ENCODE peak calls at places on chromosomes 16 and 17, in six cellular contexts. Z is breast epithelium; M is pancreas; D is psoas muscle; G is CD8-positive, alpha-beta memory T cell; R is body of pancreas. J is an unnamed sample.

GRCh38 chr16:48384982-48385271 is 286 bp downstream of the SIAH1 start:
- DNase-seq in Z (no peak), M (no peak), D (no peak), G (no peak), R (no peak), J (no peak)

GRCh38 chr17:29622337-29623282 is at the start of gene CORO6:
- DNase-seq in Z (no peak), M (no peak), D (peak; percentile 90), G (peak; percentile 51), R (peak; percentile 43), J (peak; percentile 97)

GRCh38 chr16:48157794-48158193 is 2.0 kb upstream of the ABCC12 start:
- DNase-seq in Z (no peak), M (no peak), D (no peak), G (no peak), R (no peak), J (no peak)

GRCh38 chr16:31491778-31492418 is 9.0 kb downstream of the SLC5A2 start:
- DNase-seq in Z (no peak), M (no peak), D (no peak), G (no peak), R (no peak), J (no peak)

GRCh38 chr17:40529991-40530390 is 28.6 kb upstream of the TNS4 start:
- DNase-seq in Z (no peak), M (no peak), D (no peak), G (no peak), R (no peak), J (peak; percentile 15)

GRCh38 chr16:54171855-54172537 is 114.6 kb downstream of the IRX3 start:
- DNase-seq in Z (no peak), M (peak; percentile 35), D (no peak), G (no peak), R (peak; percentile 41), J (peak; percentile 63)

GRCh38 chr16:8855051-8855786 is 13.6 kb downstream of the CARHSP1 start:
- DNase-seq in Z (no peak), M (no peak), D (no peak), G (no peak), R (no peak), J (no peak)

GRCh38 chr16:67397812-67398545 is 4.7 kb upstream of the TPPP3 start:
- DNase-seq in Z (no peak), M (no peak), D (peak; percentile 45), G (no peak), R (no peak), J (peak; percentile 48)

GRCh38 chr17:18981642-18982424 is 22.7 kb downstream of the FAM83G start:
- DNase-seq in Z (no peak), M (peak; percentile 51), D (no peak), G (no peak), R (peak; percentile 64), J (peak; percentile 75)

GRCh38 chr16:85082553-85083050 is 29.7 kb downstream of the CIBAR2 start:
- DNase-seq in Z (no peak), M (no peak), D (peak; percentile 67), G (no peak), R (no peak), J (peak; percentile 75)

GRCh38 chr17:68328676-68329075 is 37.4 kb downstream of the ARSG start:
- DNase-seq in Z (peak; percentile 47), M (no peak), D (no peak), G (no peak), R (no peak), J (no peak)

GRCh38 chr17:22272363-22273146 is 580.2 kb downstream of the KCNJ18 start:
- DNase-seq in Z (no peak), M (no peak), D (no peak), G (no peak), R (no peak), J (no peak)

GRCh38 chr17:16447676-16448075 is 32.3 kb downstream of the TRPV2 start:
- DNase-seq in Z (no peak), M (no peak), D (no peak), G (no peak), R (no peak), J (no peak)

GRCh38 chr17:83128306-83129240 is 49.2 kb downstream of the METRNL start:
- DNase-seq in Z (no peak), M (no peak), D (peak; percentile 42), G (no peak), R (no peak), J (peak; percentile 45)

GRCh38 chr17:44084131-44084538 is 13.6 kb downstream of the G6PC3 start:
- DNase-seq in Z (no peak), M (no peak), D (no peak), G (no peak), R (no peak), J (peak; percentile 90)

DNA sequence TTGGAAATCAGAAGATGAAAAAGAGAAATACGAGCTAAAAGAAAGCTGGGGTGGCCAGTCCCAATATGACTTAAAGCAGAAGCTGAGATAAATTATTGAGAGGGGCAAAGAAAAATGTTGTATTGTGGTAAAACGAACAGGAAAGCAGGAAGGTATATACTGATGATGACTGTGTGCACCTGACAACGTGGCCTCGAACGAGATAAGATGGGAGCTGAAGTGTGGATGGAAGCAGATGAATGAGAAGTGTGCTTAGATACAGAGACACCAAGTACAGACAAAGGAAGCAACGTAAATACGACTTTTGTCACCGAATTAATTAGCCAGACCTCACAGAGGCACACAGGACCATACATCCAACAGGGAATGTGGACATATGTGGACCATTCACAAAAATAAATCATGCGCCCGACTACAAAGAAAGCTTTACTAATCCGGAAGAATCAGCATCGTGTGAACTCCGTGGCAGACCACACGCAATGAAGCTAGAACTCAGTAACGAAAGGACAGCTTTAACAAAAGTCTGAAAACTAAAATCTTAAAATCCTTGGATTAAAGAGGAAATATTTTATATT is 218.7 kb downstream of the RPTOR start:
- DNase-seq in Z (no peak), M (no peak), D (no peak), G (no peak), R (no peak), J (no peak)
- H3K4me1 ChIP-seq in Z (no peaks in the 10 kb centered on the region), M (no peaks in the 10 kb centered on the region), D (no peaks in the 10 kb centered on the region), G (peaks cover 65% of the 10 kb centered on the region), R (no peaks in the 10 kb centered on the region), J (no peaks in the 10 kb centered on the region)

GRCh38 chr16:27322858-27323780 is 9.3 kb downstream of the IL4R start:
- DNase-seq in Z (peak; percentile 92), M (peak; percentile 53), D (no peak), G (no peak), R (peak; percentile 54), J (peak; percentile 35)
- H3K27ac ChIP-seq in Z (peak overlapping the region; percentile 98), M (peak overlapping the region; percentile 63), D (no peak overlapping the region), G (no peak overlapping the region), R (peak overlapping the region; percentile 91), J (no peak overlapping the region)

GRCh38 chr16:29814592-29814991 is 1.4 kb upstream of the PAGR1 start:
- DNase-seq in Z (no peak), M (no peak), D (no peak), G (no peak), R (no peak), J (no peak)

GRCh38 chr16:29811170-29811895 is 660 bp upstream of the PRRT2 start:
- DNase-seq in Z (peak; percentile 96), M (peak; percentile 98), D (peak; percentile 98), G (peak; percentile 65), R (peak; percentile 96), J (peak; percentile 98)

GRCh38 chr16:29813644-29814562 is 1.9 kb downstream of the PRRT2 start:
- DNase-seq in Z (no peak), M (no peak), D (no peak), G (no peak), R (no peak), J (no peak)

GRCh38 chr16:29811896-29812665 is at the start of gene PRRT2:
- DNase-seq in Z (no peak), M (peak; percentile 64), D (peak; percentile 77), G (no peak), R (peak; percentile 44), J (peak; percentile 87)

DNA sequence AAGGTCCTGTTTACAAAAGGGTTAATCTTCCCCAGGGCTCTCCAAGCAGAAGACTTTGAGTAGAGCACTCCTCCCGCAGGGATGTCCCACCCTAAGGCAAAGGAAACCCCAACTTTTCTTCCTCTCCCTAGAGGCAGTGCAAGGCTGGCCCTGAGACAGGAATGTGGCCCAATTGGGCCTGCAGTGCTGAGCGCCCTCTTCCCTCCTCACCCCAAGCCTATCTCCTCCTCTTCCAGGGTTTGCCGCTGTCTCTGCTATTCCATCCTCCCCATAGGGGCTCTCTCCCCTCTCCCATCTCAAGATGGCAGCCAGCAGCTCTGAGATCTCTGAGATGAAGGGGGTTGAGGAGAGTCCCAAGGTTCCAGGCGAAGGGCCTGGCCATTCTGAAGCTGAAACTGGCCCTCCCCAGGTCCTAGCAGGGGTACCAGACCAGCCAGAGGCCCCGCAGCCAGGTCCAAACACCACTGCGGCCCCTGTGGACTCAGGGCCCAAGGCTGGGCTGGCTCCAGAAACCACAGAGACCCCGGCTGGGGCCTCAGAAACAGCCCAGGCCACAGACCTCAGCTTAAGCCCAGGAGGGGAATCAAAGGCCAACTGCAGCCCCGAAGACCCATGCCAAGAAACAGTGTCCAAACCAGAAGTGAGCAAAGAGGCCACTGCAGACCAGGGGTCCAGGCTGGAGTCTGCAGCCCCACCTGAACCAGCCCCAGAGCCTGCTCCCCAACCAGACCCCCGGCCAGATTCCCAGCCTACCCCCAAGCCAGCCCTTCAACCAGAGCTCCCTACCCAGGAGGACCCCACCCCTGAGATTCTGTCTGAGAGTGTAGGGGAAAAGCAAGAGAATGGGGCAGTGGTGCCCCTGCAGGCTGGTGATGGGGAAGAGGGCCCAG is 1.0 kb downstream of the PRRT2 start:
- DNase-seq in Z (no peak), M (no peak), D (no peak), G (no peak), R (no peak), J (no peak)
- H3K4me1 ChIP-seq in Z (peaks cover 22% of the 10 kb centered on the region), M (peaks cover 4% of the 10 kb centered on the region), D (peaks cover 49% of the 10 kb centered on the region), G (peaks cover 60% of the 10 kb centered on the region), R (peaks cover 65% of the 10 kb centered on the region), J (peaks cover 23% of the 10 kb centered on the region)

GRCh38 chr16:13992322-13992721 is 72.4 kb downstream of the ERCC4 start:
- DNase-seq in Z (no peak), M (no peak), D (no peak), G (no peak), R (no peak), J (no peak)

GRCh38 chr16:13995194-13995593 is 75.2 kb downstream of the ERCC4 start:
- DNase-seq in Z (no peak), M (no peak), D (no peak), G (no peak), R (no peak), J (no peak)

GRCh38 chr16:13996778-13997288 is 74.3 kb upstream of the MRTFB start:
- DNase-seq in Z (no peak), M (no peak), D (no peak), G (no peak), R (no peak), J (no peak)

GRCh38 chr16:13992976-13993375 is 73.0 kb downstream of the ERCC4 start:
- DNase-seq in Z (no peak), M (no peak), D (no peak), G (no peak), R (no peak), J (no peak)

DNA sequence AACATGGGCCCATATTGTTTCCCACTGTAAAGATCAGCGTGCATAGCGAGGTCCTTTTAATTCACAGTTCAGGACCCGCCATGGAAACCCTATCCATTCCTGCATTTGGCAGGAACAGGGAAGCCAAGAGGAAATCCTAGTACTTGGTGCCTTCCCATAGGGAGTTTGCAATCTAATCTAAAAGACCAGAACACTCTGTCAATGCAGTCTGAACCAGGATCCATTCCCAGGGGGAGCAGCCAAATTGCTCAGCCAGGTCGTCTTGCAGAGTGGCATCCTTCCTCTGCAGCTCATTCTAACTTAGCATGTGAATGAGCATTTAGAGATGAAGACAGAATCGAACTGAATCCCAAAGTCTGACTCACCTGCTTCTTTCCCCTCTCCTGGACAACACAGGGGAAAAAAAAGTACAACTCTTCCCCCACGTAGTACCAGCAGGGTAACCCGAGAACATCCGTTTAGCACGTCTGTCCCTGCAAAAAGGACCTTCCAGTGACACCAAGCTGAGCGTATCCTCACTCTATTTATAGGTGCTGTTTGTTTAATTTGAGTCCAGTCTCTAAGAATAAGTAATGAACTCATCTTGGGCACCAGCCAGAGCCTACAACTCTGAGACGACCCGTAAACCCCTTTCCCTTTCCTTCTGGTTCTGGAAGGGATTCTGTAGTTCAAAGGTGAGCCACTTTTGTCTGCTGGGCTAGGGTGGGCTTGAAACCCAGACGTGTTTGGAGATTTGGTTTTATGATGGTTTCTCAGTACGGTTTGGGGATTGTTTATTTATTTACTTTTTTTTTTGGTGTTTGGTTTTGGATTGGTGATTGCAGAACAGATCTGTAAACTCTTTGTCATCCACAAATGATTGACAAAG is 74.5 kb downstream of the ERCC4 start:
- DNase-seq in Z (no peak), M (no peak), D (peak; percentile 64), G (no peak), R (no peak), J (no peak)
- H3K27ac ChIP-seq in Z (no peak overlapping the region), M (no peak overlapping the region), D (peak overlapping the region; percentile 77), G (no peak overlapping the region), R (no peak overlapping the region), J (no peak overlapping the region)

J was measured in endodermal cell.